ENCODE peak calls at places on chromosomes 6 and 20, in four cellular contexts. M is iPS DF 6.9, R is pancreas, S is GM23248. L is an unnamed sample. For H3K4me1, the result is how much of the 10 kb centered on the place peaks cover.

GRCh38 chr20:56579261-56579660 is 46.2 kb downstream of the FAM209B start:
- DNase-seq in M (no peak), S (no peak), R (no peak), L (peak)

GRCh38 chr6:68958327-68958726 is 323.2 kb downstream of the ADGRB3 start:
- DNase-seq in S (peak), M (no peak), R (no peak), L (no peak)

GRCh38 chr6:15037253-15037652 is 208.6 kb upstream of the JARID2 start:
- DNase-seq in S (no peak), M (no peak), R (no peak), L (no peak)

GRCh38 chr20:52321396-52321795 is 129.8 kb upstream of the ZFP64 start:
- DNase-seq in S (no peak), M (no peak), R (no peak), L (no peak)

GRCh38 chr6:130324657-130325056 is 41.2 kb upstream of the TMEM200A start:
- DNase-seq in R (no peak), M (no peak), S (peak), L (no peak)

GRCh38 chr6:103079867-103080266 is 1686.4 kb downstream of the GRIK2 start:
- DNase-seq in S (no peak), R (no peak), M (no peak), L (no peak)

GRCh38 chr6:2196079-2196679 is 49.2 kb downstream of the GMDS start:
- DNase-seq in M (no peak), S (peak), R (peak), L (peak)

GRCh38 chr6:49252901-49253300 is 210.2 kb downstream of the MMUT start:
- DNase-seq in M (no peak), R (no peak), S (no peak), L (no peak)

GRCh38 chr20:11912013-11912663 is 5.6 kb upstream of the BTBD3 start:
- DNase-seq in S (peak), M (no peak), R (no peak), L (peak)

GRCh38 chr6:123380257-123380656 is 256.5 kb downstream of the TRDN start:
- DNase-seq in R (no peak), M (peak), S (peak), L (no peak)

GRCh38 chr6:26251354-26252081 is 113.5 kb upstream of the BTN3A2 start:
- DNase-seq in M (no peak), R (no peak), S (peak), L (peak)

GRCh38 chr20:24136659-24137246 is 148.2 kb upstream of the GGTLC1 start:
- DNase-seq in M (no peak), S (no peak), R (no peak), L (no peak)

GRCh38 chr20:1815502-1816085 is 79.6 kb upstream of the SIRPA start:
- DNase-seq in S (no peak), M (no peak), R (no peak), L (no peak)
- H3K4me1 ChIP-seq in S (half or more), M (under half), R (under half), L (under half)

DNA sequence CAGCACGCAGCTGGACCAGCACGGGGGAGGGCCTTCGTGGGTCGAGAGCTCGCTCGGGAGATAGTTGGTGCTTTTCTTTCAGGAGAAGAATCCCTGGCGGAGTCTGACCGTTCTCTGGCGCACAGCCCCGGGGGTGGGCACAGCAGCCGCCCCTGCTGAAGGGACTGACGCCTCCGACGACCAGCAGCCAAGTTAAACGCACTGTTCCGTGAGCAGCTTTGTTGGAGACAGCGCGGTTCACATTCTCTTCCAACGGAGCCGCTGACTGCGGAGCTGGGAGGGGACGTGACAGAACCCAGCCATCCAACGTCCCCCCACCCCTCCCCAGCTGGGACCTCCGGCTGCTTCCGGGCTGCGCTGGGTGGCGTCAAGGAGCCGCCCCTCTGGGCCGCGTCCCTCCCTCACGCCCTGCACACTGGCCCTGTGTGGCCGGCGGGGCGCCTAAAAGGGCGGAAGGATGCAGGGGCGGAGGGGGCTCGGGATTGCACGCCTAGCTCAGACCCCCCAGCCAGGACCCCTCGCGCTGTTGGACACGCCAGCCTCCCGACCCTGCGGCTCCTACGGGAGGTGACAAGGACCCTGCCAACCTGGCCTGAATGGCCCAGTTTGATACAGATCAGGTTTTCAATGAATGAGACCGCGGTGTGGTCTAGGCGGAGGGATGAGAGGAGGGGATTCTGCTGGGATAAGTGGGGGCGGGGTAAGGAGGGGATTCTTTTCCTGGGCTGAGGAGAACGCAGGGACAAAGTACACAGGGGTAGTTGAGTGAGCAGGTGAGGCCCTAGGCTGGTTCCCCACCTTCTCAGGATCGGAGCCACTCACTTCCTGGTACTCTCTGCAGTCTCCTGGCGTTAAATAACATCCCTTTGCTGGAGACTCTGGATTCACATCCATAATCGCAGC is 36.4 kb upstream of the KHDC1 start:
- DNase-seq in M (no peak), R (no peak), S (peak), L (no peak)
- H3K4me3 ChIP-seq in M (no peak), R (no peak), S (peak), L (no peak)

DNA sequence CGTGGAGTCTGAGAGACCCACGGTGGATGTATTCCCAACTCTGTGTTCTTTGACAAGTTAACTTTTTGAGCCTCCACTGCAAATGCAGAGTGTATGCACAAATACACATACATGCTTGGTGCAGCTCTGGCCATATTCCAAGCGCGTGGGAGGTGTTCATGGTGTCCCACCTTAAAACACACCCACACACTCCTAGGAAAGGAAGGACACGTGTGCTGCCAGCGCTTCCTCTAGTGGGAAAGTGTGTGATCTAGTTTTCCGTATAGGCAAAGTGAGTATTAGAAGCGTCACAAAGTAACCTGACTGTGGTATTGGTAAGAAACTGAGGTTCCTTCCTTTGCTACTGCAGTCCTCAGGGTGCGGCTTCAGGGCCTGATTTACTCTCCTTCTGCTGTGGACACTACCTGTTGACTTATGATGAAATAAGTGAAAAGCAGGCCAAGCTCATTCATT is 36.0 kb upstream of the MPC1 start:
- DNase-seq in S (no peak), M (no peak), R (no peak), L (no peak)
- H3K4me1 ChIP-seq in S (under half), M (under half), R (under half), L (under half)

DNA sequence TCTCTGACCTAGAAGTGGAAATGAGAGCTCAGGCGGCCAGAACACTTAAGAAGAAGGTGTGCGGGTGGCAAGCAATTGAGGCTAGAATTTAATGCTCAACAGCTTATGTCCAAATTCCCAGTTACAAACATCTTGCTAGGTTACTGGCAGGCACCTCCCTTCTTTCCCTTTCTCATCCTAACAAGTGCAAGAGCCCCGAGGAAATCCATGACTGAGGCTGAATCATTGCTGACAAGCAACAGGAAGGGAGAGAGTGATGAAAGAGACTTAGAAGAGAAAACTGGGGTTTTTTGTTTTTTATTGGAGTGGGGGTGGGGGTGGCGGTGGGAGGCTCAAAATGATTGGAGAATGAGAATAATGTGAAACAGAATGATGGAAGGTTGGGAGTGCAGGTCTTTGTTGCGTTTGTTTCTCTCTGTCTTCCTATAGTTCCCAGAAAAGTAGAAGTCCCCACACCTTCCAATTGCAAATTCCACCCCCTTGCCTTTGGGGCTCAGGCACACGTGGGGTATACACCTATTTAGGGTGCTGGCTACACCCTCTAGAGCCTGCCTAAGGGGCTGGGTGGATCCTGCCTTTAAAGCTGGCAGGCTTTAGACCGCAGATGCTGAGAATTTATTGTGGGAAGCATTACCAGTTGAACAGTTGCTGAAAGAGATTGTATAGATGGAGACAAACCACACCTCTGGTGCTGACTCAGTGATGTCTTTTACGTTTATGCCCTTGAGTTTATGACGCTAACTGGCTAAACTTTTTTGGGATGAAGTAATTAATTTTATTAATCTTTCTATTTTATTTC is 1.4 kb downstream of the FAM83B start:
- DNase-seq in M (no peak), R (no peak), S (peak), L (no peak)
- H3K4me3 ChIP-seq in M (no peak), R (peak), S (no peak), L (peak)

GRCh38 chr20:18663932-18664331 is 76.1 kb downstream of the DTD1 start:
- DNase-seq in R (no peak), M (no peak), S (peak), L (no peak)
- H3K4me1 ChIP-seq in R (under half), M (under half), S (under half), L (under half)

GRCh38 chr6:138544521-138544920 is 45.2 kb upstream of the NHSL1 start:
- DNase-seq in S (no peak), M (no peak), R (no peak), L (no peak)
- H3K4me3 ChIP-seq in S (peak), M (no peak), R (peak), L (no peak)

GRCh38 chr6:117288083-117288715 is 22.8 kb downstream of the VGLL2 start:
- DNase-seq in R (no peak), S (no peak), M (no peak), L (no peak)
- H3K4me1 ChIP-seq in R (under half), S (under half), M (under half), L (under half)

GRCh38 chr6:141488466-141488865 is 644.3 kb upstream of the GJE1 start:
- DNase-seq in R (no peak), S (peak), M (no peak), L (no peak)

GRCh38 chr6:141482773-141483172 is 650.0 kb upstream of the GJE1 start:
- DNase-seq in M (no peak), R (no peak), S (peak), L (no peak)

GRCh38 chr6:141484726-141485125 is 648.0 kb upstream of the GJE1 start:
- DNase-seq in M (no peak), R (no peak), S (no peak), L (no peak)

GRCh38 chr6:141486942-141487341 is 645.8 kb upstream of the GJE1 start:
- DNase-seq in R (no peak), S (no peak), M (no peak), L (no peak)

GRCh38 chr6:141483561-141484061 is 649.1 kb upstream of the GJE1 start:
- DNase-seq in M (no peak), R (no peak), S (peak), L (no peak)
- H3K4me3 ChIP-seq in M (no peak), R (peak), S (peak), L (no peak)

GRCh38 chr20:8210749-8211148 is 78.7 kb downstream of the PLCB1 start:
- DNase-seq in R (no peak), M (no peak), S (no peak), L (no peak)
- H3K4me1 ChIP-seq in R (under half), M (under half), S (under half), L (half or more)

GRCh38 chr20:33871362-33871761 is 60.2 kb downstream of the CHMP4B start:
- DNase-seq in R (no peak), S (peak), M (no peak), L (no peak)

GRCh38 chr20:33868042-33868441 is 56.9 kb downstream of the CHMP4B start:
- DNase-seq in R (no peak), S (no peak), M (no peak), L (no peak)

GRCh38 chr20:33866398-33867079 is 55.4 kb downstream of the CHMP4B start:
- DNase-seq in S (peak), M (no peak), R (no peak), L (no peak)

GRCh38 chr20:33868571-33868970 is 57.4 kb downstream of the CHMP4B start:
- DNase-seq in R (no peak), S (no peak), M (no peak), L (no peak)

GRCh38 chr20:33869283-33869682 is 58.1 kb downstream of the CHMP4B start:
- DNase-seq in R (no peak), S (no peak), M (no peak), L (no peak)
- H3K4me3 ChIP-seq in R (no peak), S (no peak), M (no peak), L (no peak)

L was measured in Caco-2.